ENCODE peak calls at places on chromosomes 13 and 19, in four cellular contexts. U is astrocyte, M is IMR-90, I is GM23248. Q is an unnamed sample.

GRCh38 chr19:39362682-39363657 is 20.7 kb downstream of the SAMD4B start:
- DNase-seq in U (peak; percentile 69), M (peak; percentile 85), I (peak; percentile 65), Q (no peak)

GRCh38 chr13:24215732-24216131 is 55.2 kb downstream of the SPATA13 start:
- DNase-seq in U (peak; percentile 75), M (peak; percentile 60), I (peak; percentile 69), Q (no peak)

GRCh38 chr19:42596391-42597071 is 1.8 kb upstream of the CEACAM8 start:
- DNase-seq in U (no peak), M (no peak), I (peak; percentile 36), Q (no peak)

GRCh38 chr13:43293986-43294880 is 270.8 kb downstream of the DNAJC15 start:
- DNase-seq in U (peak; percentile 56), M (peak; percentile 43), I (no peak), Q (no peak)

GRCh38 chr19:33520048-33520643 is 1.4 kb downstream of the PEPD start:
- DNase-seq in U (no peak), M (no peak), I (no peak), Q (no peak)

GRCh38 chr19:41861098-41861768 is 1.2 kb downstream of the RPS19 start:
- DNase-seq in U (no peak), M (no peak), I (no peak), Q (no peak)

GRCh38 chr13:61255035-61255796 is 160.4 kb downstream of the PCDH20 start:
- DNase-seq in U (no peak), M (no peak), I (no peak), Q (no peak)

GRCh38 chr19:18160792-18161690 is 8.1 kb downstream of the PIK3R2 start:
- DNase-seq in U (no peak), M (peak; percentile 28), I (peak; percentile 79), Q (no peak)

GRCh38 chr19:55146078-55146647 is 2.8 kb downstream of the TNNT1 start:
- DNase-seq in U (no peak), M (no peak), I (peak; percentile 46), Q (no peak)

GRCh38 chr19:2294377-2295335 is 12.7 kb upstream of the PEAK3 start:
- DNase-seq in U (peak; percentile 47), M (peak; percentile 54), I (peak; percentile 86), Q (no peak)

GRCh38 chr13:35926859-35927530 is 204.2 kb downstream of the DCLK1 start:
- DNase-seq in U (no peak), M (peak; percentile 30), I (peak; percentile 28), Q (no peak)

GRCh38 chr13:85586422-85586831 is 212.8 kb downstream of the SLITRK6 start:
- DNase-seq in U (peak; percentile 91), M (peak; percentile 85), I (no peak), Q (no peak)

GRCh38 chr13:98990701-98991100 is 12.8 kb upstream of the DOCK9 start:
- DNase-seq in U (peak; percentile 74), M (no peak), I (no peak), Q (no peak)

GRCh38 chr13:45238945-45239795 is 38.3 kb upstream of the KCTD4 start:
- DNase-seq in U (peak; percentile 70), M (peak; percentile 62), I (peak; percentile 87), Q (no peak)
- H3K9ac ChIP-seq in U (no peak overlapping the region), M (no peak overlapping the region), I (no peak overlapping the region), Q (no peak overlapping the region)

GRCh38 chr19:6374711-6375410 is 872 bp downstream of the PSPN start:
- DNase-seq in U (no peak), M (no peak), I (no peak), Q (no peak)

GRCh38 chr19:6373813-6374108 is 1.2 kb downstream of the ALKBH7 start:
- DNase-seq in U (no peak), M (no peak), I (no peak), Q (no peak)

GRCh38 chr19:6372594-6373095 is at the start of gene ALKBH7:
- DNase-seq in U (peak; percentile 99), M (peak; percentile 100), I (peak; percentile 100), Q (peak; percentile 99)

GRCh38 chr19:6374179-6374709 is 1.5 kb downstream of the PSPN start:
- DNase-seq in U (no peak), M (no peak), I (no peak), Q (no peak)

GRCh38 chr19:6373096-6373812 is 660 bp downstream of the ALKBH7 start:
- DNase-seq in U (peak; percentile 88), M (peak; percentile 98), I (peak; percentile 99), Q (peak; percentile 94)
- H3K9ac ChIP-seq in U (peak overlapping the region; percentile 96), M (peak overlapping the region; percentile 68), I (peak overlapping the region; percentile 98), Q (peak overlapping the region; percentile 89)

GRCh38 chr19:35620001-35620400 is 7.5 kb downstream of the HAUS5 start:
- DNase-seq in U (no peak), M (no peak), I (no peak), Q (no peak)
- H3K9ac ChIP-seq in U (no peak overlapping the region), M (no peak overlapping the region), I (no peak overlapping the region), Q (no peak overlapping the region)

DNA sequence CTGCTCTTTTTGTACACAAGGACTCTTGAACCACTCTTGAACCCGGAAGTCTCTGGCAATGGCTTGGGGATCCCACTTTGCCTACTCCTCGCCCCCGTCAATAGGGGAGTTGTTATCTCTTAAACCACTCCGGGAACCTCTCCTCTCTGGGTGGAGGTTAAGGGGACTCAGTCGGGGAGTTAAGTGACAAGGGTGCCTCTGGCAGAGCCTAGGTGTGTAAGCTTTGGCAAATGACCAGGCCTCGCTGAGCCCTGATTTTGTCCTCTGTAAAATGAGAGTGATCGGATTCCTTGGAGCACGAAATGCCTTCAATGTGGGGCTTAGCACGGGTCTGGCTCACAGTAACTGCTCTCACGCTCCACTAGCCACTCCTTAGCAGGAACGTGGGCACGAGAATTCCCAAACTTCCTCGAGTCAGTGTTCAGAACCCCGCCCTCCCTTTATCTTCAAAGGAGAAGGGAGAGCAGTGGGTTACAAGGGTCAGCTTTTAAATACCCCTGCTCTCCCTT is 193.3 kb downstream of the KATNAL1 start:
- DNase-seq in U (peak; percentile 14), M (no peak), I (peak; percentile 67), Q (no peak)
- H3K9ac ChIP-seq in U (peak overlapping the region; percentile 25), M (no peak overlapping the region), I (peak overlapping the region; percentile 73), Q (no peak overlapping the region)

GRCh38 chr13:113448885-113449692 is 4.2 kb downstream of the ADPRHL1 start:
- DNase-seq in U (no peak), M (no peak), I (peak; percentile 33), Q (peak; percentile 42)
- H3K9ac ChIP-seq in U (no peak overlapping the region), M (no peak overlapping the region), I (no peak overlapping the region), Q (peak overlapping the region; percentile 45)

GRCh38 chr13:40589285-40590109 is 76.9 kb downstream of the FOXO1 start:
- DNase-seq in U (peak; percentile 70), M (no peak), I (peak; percentile 53), Q (no peak)
- H3K9ac ChIP-seq in U (no peak overlapping the region), M (no peak overlapping the region), I (no peak overlapping the region), Q (no peak overlapping the region)

Q was measured in SK-N-MC.